ENCODE peak calls at places on chromosomes 6 and 20, in eight cellular contexts. D is heart left ventricle, L is germinal center, X is occipital lobe, J is NCI-H345, U is AG08396, S is psoas muscle, E is fibroblast of mammary gland. Q is an unnamed sample.

GRCh38 chr20:8043687-8044278 is 24.2 kb upstream of the TMX4 start:
- DNase-seq in D (no peak), L (peak), X (no peak), E (peak), U (peak), S (no peak), J (peak), Q (no peak)

GRCh38 chr20:60057123-60057865 is 99.1 kb downstream of the CDH26 start:
- DNase-seq in E (peak), U (peak), D (peak), L (peak), S (peak), X (peak), J (peak), Q (peak)

GRCh38 chr6:39791850-39792500 is at the start of gene DAAM2:
- DNase-seq in X (peak), J (peak), D (peak), S (peak), E (peak), L (no peak), U (peak), Q (peak)

GRCh38 chr20:5608448-5609161 is 141.6 kb upstream of the SHLD1 start:
- DNase-seq in E (peak), D (no peak), X (no peak), U (no peak), J (peak), S (no peak), L (no peak), Q (no peak)

GRCh38 chr6:70312165-70312564 is 9.3 kb upstream of the COL9A1 start:
- DNase-seq in X (no peak), L (no peak), U (peak), D (no peak), J (no peak), E (peak), S (no peak), Q (no peak)

GRCh38 chr20:5171074-5171789 is 44.4 kb downstream of the CDS2 start:
- DNase-seq in U (no peak), X (no peak), S (no peak), D (peak), L (no peak), J (peak), E (no peak), Q (no peak)

GRCh38 chr6:133964052-133964451 is 11.0 kb downstream of the TBPL1 start:
- DNase-seq in L (no peak), J (no peak), X (no peak), D (no peak), U (peak), E (peak), S (no peak), Q (no peak)

GRCh38 chr6:5746392-5747140 is 260.2 kb downstream of the NRN1 start:
- DNase-seq in D (no peak), S (no peak), E (no peak), L (no peak), X (no peak), J (no peak), U (no peak), Q (no peak)

GRCh38 chr6:45378324-45378926 is 691 bp upstream of the SUPT3H start:
- DNase-seq in J (peak), L (no peak), S (peak), U (peak), X (no peak), E (no peak), D (peak), Q (peak)

GRCh38 chr6:87487555-87487954 is 14.8 kb downstream of the SLC35A1 start:
- DNase-seq in E (no peak), S (no peak), L (no peak), D (no peak), X (no peak), U (peak), J (no peak), Q (no peak)

GRCh38 chr6:151160869-151161268 is 78.9 kb upstream of the AKAP12 start:
- DNase-seq in D (no peak), X (no peak), E (no peak), U (no peak), S (no peak), L (no peak), J (no peak), Q (no peak)

GRCh38 chr6:11096109-11096508 is 2.5 kb downstream of the SMIM13 start:
- DNase-seq in L (no peak), S (no peak), U (peak), X (no peak), D (no peak), E (peak), J (no peak), Q (no peak)

GRCh38 chr20:11050350-11050749 is 376.6 kb upstream of the JAG1 start:
- DNase-seq in S (no peak), X (no peak), J (no peak), D (no peak), E (no peak), L (no peak), U (no peak), Q (no peak)

GRCh38 chr20:50467618-50468373 is 42.4 kb upstream of the PTPN1 start:
- DNase-seq in E (peak), L (peak), S (no peak), U (peak), D (peak), X (peak), J (no peak), Q (no peak)

GRCh38 chr20:54108817-54109216 is 38.4 kb upstream of the BCAS1 start:
- DNase-seq in E (no peak), J (no peak), X (no peak), D (no peak), L (no peak), S (no peak), U (no peak), Q (no peak)

GRCh38 chr6:81822584-81822983 is 70.1 kb upstream of the TENT5A start:
- DNase-seq in D (no peak), X (no peak), L (no peak), E (no peak), U (no peak), J (peak), S (no peak), Q (no peak)

GRCh38 chr6:52829046-52829817 is 11.4 kb downstream of the GSTA5 start:
- DNase-seq in L (no peak), X (no peak), D (no peak), U (no peak), E (no peak), J (no peak), S (no peak), Q (no peak)

GRCh38 chr6:48597951-48598350 is 487.0 kb upstream of the PTCHD4 start:
- DNase-seq in S (no peak), L (no peak), D (no peak), X (no peak), E (peak), U (no peak), J (no peak), Q (no peak)

GRCh38 chr6:98579089-98579488 is 255.3 kb upstream of the POU3F2 start:
- DNase-seq in E (no peak), L (no peak), X (no peak), D (no peak), S (no peak), U (no peak), J (no peak), Q (no peak)

GRCh38 chr6:108622601-108623335 is 62.1 kb downstream of the FOXO3 start:
- DNase-seq in X (peak), U (peak), J (no peak), S (peak), D (no peak), L (no peak), E (peak), Q (no peak)

GRCh38 chr6:33442283-33442682 is 12.1 kb upstream of the ZBTB9 start:
- DNase-seq in S (no peak), X (no peak), D (no peak), J (no peak), E (no peak), L (no peak), U (no peak), Q (no peak)

GRCh38 chr6:168524644-168525043 is 83.7 kb downstream of the SMOC2 start:
- DNase-seq in X (no peak), D (no peak), J (no peak), S (peak), E (peak), U (no peak), L (no peak), Q (no peak)

GRCh38 chr6:49410564-49410963 is 52.5 kb downstream of the MMUT start:
- DNase-seq in S (no peak), J (no peak), X (no peak), D (no peak), L (no peak), E (no peak), U (no peak), Q (no peak)

GRCh38 chr6:94622784-94623183 is 954.6 kb upstream of the MANEA start:
- DNase-seq in E (no peak), X (no peak), U (no peak), S (no peak), D (no peak), J (no peak), L (no peak), Q (no peak)

GRCh38 chr20:50580016-50580747 is 70.0 kb downstream of the PTPN1 start:
- DNase-seq in U (peak), S (peak), D (peak), J (peak), E (peak), X (no peak), L (peak), Q (peak)

GRCh38 chr6:90820436-90820835 is 233.6 kb upstream of the MAP3K7 start:
- DNase-seq in D (no peak), J (no peak), E (no peak), S (no peak), X (no peak), U (no peak), L (no peak), Q (no peak)

GRCh38 chr6:161417712-161418457 is 144.0 kb upstream of the AGPAT4 start:
- DNase-seq in D (peak), J (no peak), X (no peak), L (no peak), S (peak), U (peak), E (peak), Q (no peak)

GRCh38 chr6:14945461-14946210 is 300.2 kb upstream of the JARID2 start:
- DNase-seq in J (no peak), D (no peak), S (no peak), X (no peak), U (no peak), E (no peak), L (no peak), Q (no peak)

Q was measured in caudate nucleus.